ENCODE peak calls at places on chromosomes 13 and 19, in six cellular contexts. One of them, this sample, is unnamed.

GRCh38 chr13:80923907-80924306 is 583.0 kb upstream of the SPRY2 start:
- DNase-seq in endodermal cell: no peak
- DNase-seq in GM12865: no peak
- DNase-seq in Peyer's patch: no peak
- DNase-seq in stomach: no peak
- DNase-seq in fibroblast of pulmonary artery: peak; percentile 42
- DNase-seq in this sample: peak; percentile 27

GRCh38 chr19:56147307-56147706 is 6.2 kb downstream of the ZNF444 start:
- DNase-seq in Peyer's patch: no peak
- DNase-seq in fibroblast of pulmonary artery: no peak
- DNase-seq in stomach: no peak
- DNase-seq in endodermal cell: no peak
- DNase-seq in GM12865: no peak
- DNase-seq in this sample: no peak

GRCh38 chr19:15195987-15196682 is 4.7 kb downstream of the NOTCH3 start:
- DNase-seq in endodermal cell: peak; percentile 98
- DNase-seq in Peyer's patch: peak; percentile 89
- DNase-seq in GM12865: no peak
- DNase-seq in fibroblast of pulmonary artery: no peak
- DNase-seq in stomach: peak; percentile 92
- DNase-seq in this sample: no peak

GRCh38 chr13:80074811-80075210 is 266.1 kb downstream of the SPRY2 start:
- DNase-seq in endodermal cell: no peak
- DNase-seq in GM12865: no peak
- DNase-seq in fibroblast of pulmonary artery: no peak
- DNase-seq in Peyer's patch: no peak
- DNase-seq in stomach: no peak
- DNase-seq in this sample: no peak

GRCh38 chr19:48872884-48873475 is 759 bp downstream of the PPP1R15A start:
- DNase-seq in Peyer's patch: peak; percentile 81
- DNase-seq in fibroblast of pulmonary artery: peak; percentile 97
- DNase-seq in GM12865: peak; percentile 89
- DNase-seq in endodermal cell: peak; percentile 90
- DNase-seq in stomach: peak; percentile 90
- DNase-seq in this sample: peak; percentile 94

GRCh38 chr13:112658807-112659206 is 31.0 kb upstream of the ATP11A start:
- DNase-seq in Peyer's patch: no peak
- DNase-seq in endodermal cell: peak; percentile 56
- DNase-seq in stomach: no peak
- DNase-seq in GM12865: no peak
- DNase-seq in fibroblast of pulmonary artery: no peak
- DNase-seq in this sample: no peak

GRCh38 chr13:76707360-76707759 is 178.8 kb downstream of the KCTD12 start:
- DNase-seq in endodermal cell: no peak
- DNase-seq in Peyer's patch: no peak
- DNase-seq in fibroblast of pulmonary artery: peak; percentile 63
- DNase-seq in stomach: no peak
- DNase-seq in GM12865: no peak
- DNase-seq in this sample: peak; percentile 72

GRCh38 chr13:108917581-108917980 is 288.2 kb downstream of the MYO16 start:
- DNase-seq in stomach: no peak
- DNase-seq in endodermal cell: no peak
- DNase-seq in Peyer's patch: no peak
- DNase-seq in fibroblast of pulmonary artery: peak; percentile 49
- DNase-seq in GM12865: no peak
- DNase-seq in this sample: peak; percentile 82

GRCh38 chr19:35755550-35756371 is 1.1 kb downstream of the HSPB6 start:
- DNase-seq in GM12865: no peak
- DNase-seq in fibroblast of pulmonary artery: peak; percentile 76
- DNase-seq in endodermal cell: peak; percentile 60
- DNase-seq in stomach: peak; percentile 60
- DNase-seq in Peyer's patch: peak; percentile 80
- DNase-seq in this sample: peak; percentile 88

GRCh38 chr19:572891-573825 is 762 bp downstream of the BSG start:
- DNase-seq in endodermal cell: peak; percentile 73
- DNase-seq in GM12865: peak; percentile 50
- DNase-seq in fibroblast of pulmonary artery: peak; percentile 60
- DNase-seq in Peyer's patch: peak; percentile 68
- DNase-seq in stomach: peak; percentile 57
- DNase-seq in this sample: peak; percentile 66

GRCh38 chr13:21297452-21297851 is 121.0 kb downstream of the MRPL57 start:
- DNase-seq in endodermal cell: peak; percentile 46
- DNase-seq in fibroblast of pulmonary artery: peak; percentile 8
- DNase-seq in Peyer's patch: no peak
- DNase-seq in GM12865: no peak
- DNase-seq in stomach: no peak
- DNase-seq in this sample: peak; percentile 11

GRCh38 chr19:917323-918151 is at the start of gene KISS1R:
- DNase-seq in endodermal cell: peak; percentile 93
- DNase-seq in stomach: peak; percentile 44
- DNase-seq in fibroblast of pulmonary artery: no peak
- DNase-seq in Peyer's patch: no peak
- DNase-seq in GM12865: peak; percentile 65
- DNase-seq in this sample: no peak

GRCh38 chr19:16821081-16821480 is 8.1 kb upstream of the SIN3B start:
- DNase-seq in stomach: no peak
- DNase-seq in endodermal cell: no peak
- DNase-seq in Peyer's patch: no peak
- DNase-seq in GM12865: no peak
- DNase-seq in fibroblast of pulmonary artery: no peak
- DNase-seq in this sample: no peak

GRCh38 chr13:106503272-106503671 is 32.2 kb downstream of the EFNB2 start:
- DNase-seq in GM12865: no peak
- DNase-seq in stomach: no peak
- DNase-seq in fibroblast of pulmonary artery: no peak
- DNase-seq in Peyer's patch: no peak
- DNase-seq in endodermal cell: no peak
- DNase-seq in this sample: no peak

GRCh38 chr13:22357132-22357531 is 686.3 kb downstream of the FGF9 start:
- DNase-seq in stomach: no peak
- DNase-seq in Peyer's patch: no peak
- DNase-seq in fibroblast of pulmonary artery: no peak
- DNase-seq in GM12865: no peak
- DNase-seq in endodermal cell: no peak
- DNase-seq in this sample: peak; percentile 16

GRCh38 chr13:36297600-36298338 is at the start of gene CCDC169:
- DNase-seq in endodermal cell: peak; percentile 94
- DNase-seq in fibroblast of pulmonary artery: peak; percentile 58
- DNase-seq in GM12865: peak; percentile 40
- DNase-seq in Peyer's patch: peak; percentile 60
- DNase-seq in stomach: peak; percentile 77
- DNase-seq in this sample: peak; percentile 59

GRCh38 chr13:45007225-45007624 is 17.9 kb downstream of the GPALPP1 start:
- DNase-seq in GM12865: no peak
- DNase-seq in Peyer's patch: no peak
- DNase-seq in endodermal cell: no peak
- DNase-seq in stomach: no peak
- DNase-seq in fibroblast of pulmonary artery: no peak
- DNase-seq in this sample: no peak
- H3K4me3 ChIP-seq in GM12865: no peak overlapping the region
- H3K4me3 ChIP-seq in Peyer's patch: no peak overlapping the region
- H3K4me3 ChIP-seq in endodermal cell: no peak overlapping the region
- H3K4me3 ChIP-seq in stomach: no peak overlapping the region
- H3K4me3 ChIP-seq in fibroblast of pulmonary artery: no peak overlapping the region
- H3K4me3 ChIP-seq in this sample: no peak overlapping the region

GRCh38 chr19:42028304-42029216 is 34.5 kb upstream of the ATP1A3 start:
- DNase-seq in Peyer's patch: no peak
- DNase-seq in GM12865: peak; percentile 10
- DNase-seq in stomach: no peak
- DNase-seq in fibroblast of pulmonary artery: no peak
- DNase-seq in endodermal cell: peak; percentile 98
- DNase-seq in this sample: no peak
- TF ChIP-seq CTCF in Peyer's patch: no peak
- TF ChIP-seq CTCF in GM12865: peak; percentile 64
- TF ChIP-seq CTCF in stomach: no peak
- TF ChIP-seq CTCF in fibroblast of pulmonary artery: peak; percentile 47
- TF ChIP-seq CTCF in endodermal cell: peak; percentile 95
- TF ChIP-seq CTCF in this sample: peak; percentile 59

DNA sequence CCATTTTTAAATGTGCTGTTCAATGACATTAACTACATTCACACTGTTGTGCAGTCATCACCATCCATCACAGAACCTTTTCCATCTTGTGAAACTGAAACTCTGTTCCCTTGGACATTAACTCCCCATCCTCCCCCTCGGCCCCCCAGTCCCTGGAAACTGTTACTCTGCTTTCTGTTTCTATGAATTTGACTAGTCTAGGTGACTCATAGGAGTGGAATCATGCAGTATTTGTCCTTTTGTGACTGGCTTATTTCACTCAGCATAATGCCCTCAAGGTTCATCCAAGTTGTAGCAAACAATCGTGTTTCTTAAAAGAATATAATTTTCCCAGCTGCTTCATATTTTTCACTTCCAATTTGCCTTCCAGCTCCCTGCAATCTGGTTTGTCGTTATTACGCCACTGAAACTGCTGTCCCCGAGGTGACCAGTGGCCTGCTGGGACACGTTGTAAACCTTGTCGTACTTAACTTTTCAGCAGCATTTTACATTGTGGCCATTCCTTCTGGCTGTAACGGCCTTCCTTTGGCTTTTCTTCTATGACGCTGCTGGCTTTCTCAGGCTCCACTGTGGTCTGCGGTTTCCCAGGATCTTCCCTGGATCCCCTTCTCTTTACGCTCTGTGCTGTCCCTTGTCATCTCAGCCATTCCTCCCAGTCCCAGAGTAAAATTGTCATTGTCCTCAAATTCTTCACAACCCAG is 74.0 kb downstream of the DHRS12 start:
- DNase-seq in endodermal cell: no peak
- DNase-seq in Peyer's patch: no peak
- DNase-seq in GM12865: no peak
- DNase-seq in stomach: no peak
- DNase-seq in fibroblast of pulmonary artery: peak; percentile 90
- DNase-seq in this sample: peak; percentile 91
- H3K4me3 ChIP-seq in endodermal cell: no peak overlapping the region
- H3K4me3 ChIP-seq in Peyer's patch: no peak overlapping the region
- H3K4me3 ChIP-seq in GM12865: no peak overlapping the region
- H3K4me3 ChIP-seq in stomach: no peak overlapping the region
- H3K4me3 ChIP-seq in fibroblast of pulmonary artery: peak overlapping the region; percentile 25
- H3K4me3 ChIP-seq in this sample: peak overlapping the region; percentile 13

DNA sequence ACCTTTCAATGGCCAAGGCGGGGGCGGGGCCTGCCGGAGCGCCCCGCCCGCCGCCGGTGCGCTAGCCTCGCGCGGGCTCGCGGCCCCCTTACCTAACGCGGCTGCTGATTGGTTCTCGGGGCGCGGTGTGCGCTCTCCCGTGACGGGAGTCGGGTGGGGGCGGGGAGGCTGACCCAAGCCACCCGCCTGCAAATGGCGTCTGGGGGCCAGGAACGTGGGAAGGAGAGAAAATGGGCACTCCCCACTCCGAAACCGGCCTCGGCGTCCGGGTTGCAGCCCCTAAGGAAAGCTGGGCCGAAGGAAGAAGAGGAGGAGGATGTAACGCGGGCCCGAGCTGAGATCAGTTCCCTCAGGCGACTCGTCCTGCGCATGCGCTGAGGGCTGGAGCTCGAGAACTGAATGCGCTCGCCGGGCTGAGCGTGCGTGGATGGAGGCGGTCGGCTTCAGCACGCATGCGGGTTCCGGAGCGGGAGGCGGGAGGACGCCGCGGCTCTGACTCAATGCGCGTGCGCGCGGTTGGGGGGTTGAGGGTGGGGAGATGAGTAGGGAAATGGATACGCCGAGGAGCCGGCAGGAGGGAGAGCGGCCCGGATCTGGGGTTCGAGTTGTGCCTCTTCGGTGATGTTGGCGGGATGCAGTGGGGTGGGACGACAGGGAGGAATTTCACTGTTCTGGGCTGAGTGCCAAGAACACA is at the start of gene SMG9:
- DNase-seq in GM12865: peak; percentile 98
- DNase-seq in fibroblast of pulmonary artery: peak; percentile 98
- DNase-seq in endodermal cell: peak; percentile 99
- DNase-seq in Peyer's patch: peak; percentile 98
- DNase-seq in stomach: peak; percentile 99
- DNase-seq in this sample: peak; percentile 98
- TF ChIP-seq CTCF in GM12865: no peak
- TF ChIP-seq CTCF in fibroblast of pulmonary artery: no peak
- TF ChIP-seq CTCF in endodermal cell: no peak
- TF ChIP-seq CTCF in Peyer's patch: no peak
- TF ChIP-seq CTCF in stomach: no peak
- TF ChIP-seq CTCF in this sample: no peak

DNA sequence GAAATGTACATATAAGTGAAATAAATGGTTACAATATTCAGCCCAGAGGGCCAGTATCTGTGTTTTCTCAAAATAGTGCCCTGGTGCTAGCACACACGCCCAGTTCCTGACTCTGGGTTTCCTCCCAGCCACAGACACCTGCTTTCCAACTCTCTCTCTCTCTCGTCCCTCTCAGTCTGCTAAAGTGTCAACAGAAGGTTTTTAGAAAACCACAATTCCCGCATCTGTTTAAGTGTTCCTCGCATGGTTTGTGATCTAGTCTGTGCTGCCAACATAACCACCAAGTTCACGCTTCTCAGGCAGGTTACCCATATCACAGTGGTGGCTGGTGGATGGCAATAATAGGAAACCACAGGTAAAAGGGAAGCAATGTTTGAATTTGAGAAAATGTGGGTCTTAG is 17.8 kb upstream of the UPF3A start:
- DNase-seq in fibroblast of pulmonary artery: no peak
- DNase-seq in GM12865: peak; percentile 55
- DNase-seq in Peyer's patch: no peak
- DNase-seq in endodermal cell: no peak
- DNase-seq in stomach: no peak
- DNase-seq in this sample: no peak
- H3K4me3 ChIP-seq in fibroblast of pulmonary artery: no peak overlapping the region
- H3K4me3 ChIP-seq in GM12865: no peak overlapping the region
- H3K4me3 ChIP-seq in Peyer's patch: no peak overlapping the region
- H3K4me3 ChIP-seq in endodermal cell: no peak overlapping the region
- H3K4me3 ChIP-seq in stomach: no peak overlapping the region
- H3K4me3 ChIP-seq in this sample: no peak overlapping the region

DNA sequence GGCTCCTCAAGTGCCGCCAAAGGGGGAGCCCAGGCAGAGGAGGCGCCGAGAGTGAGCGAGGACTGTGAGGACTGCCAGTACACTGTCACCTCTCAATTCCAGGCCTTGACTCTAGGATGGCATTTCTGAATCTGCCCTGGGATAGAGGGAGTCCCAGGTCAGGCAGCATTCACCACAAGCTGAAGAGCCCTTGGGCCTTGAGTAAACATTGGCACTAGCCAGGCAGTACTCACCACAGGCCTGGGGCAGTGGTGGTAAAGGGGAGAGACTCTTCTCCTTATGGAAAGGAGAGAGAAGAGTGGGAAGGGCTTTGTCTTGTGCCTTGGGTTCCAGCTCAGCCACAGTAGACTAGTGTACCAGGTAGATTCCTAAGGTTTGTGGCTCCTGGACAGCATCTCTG is 39.7 kb upstream of the HTR2A start:
- DNase-seq in stomach: no peak
- DNase-seq in GM12865: no peak
- DNase-seq in endodermal cell: no peak
- DNase-seq in Peyer's patch: no peak
- DNase-seq in fibroblast of pulmonary artery: no peak
- DNase-seq in this sample: no peak
- TF ChIP-seq CTCF in stomach: no peak
- TF ChIP-seq CTCF in GM12865: no peak
- TF ChIP-seq CTCF in endodermal cell: no peak
- TF ChIP-seq CTCF in Peyer's patch: no peak
- TF ChIP-seq CTCF in fibroblast of pulmonary artery: no peak
- TF ChIP-seq CTCF in this sample: no peak

DNA sequence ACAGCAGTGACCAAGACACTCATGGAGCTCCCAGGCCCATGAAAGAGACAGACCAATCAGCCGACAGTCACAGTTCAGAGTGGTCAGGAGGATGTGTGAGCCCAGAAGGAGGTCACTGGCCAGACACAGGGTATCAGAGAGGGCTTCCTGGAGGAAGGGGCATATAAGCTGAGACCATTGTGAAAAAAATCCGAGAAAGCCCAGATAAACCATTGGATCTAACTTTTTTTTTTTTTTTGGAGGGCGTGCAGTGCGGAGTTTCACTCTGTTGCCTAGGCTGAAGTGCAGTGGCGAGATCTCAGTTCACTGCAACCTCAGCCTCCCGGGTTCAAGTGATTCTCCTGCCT is 4.2 kb downstream of the ITPKC start:
- DNase-seq in Peyer's patch: no peak
- DNase-seq in endodermal cell: no peak
- DNase-seq in GM12865: no peak
- DNase-seq in fibroblast of pulmonary artery: no peak
- DNase-seq in stomach: no peak
- DNase-seq in this sample: peak; percentile 13
- H3K4me3 ChIP-seq in Peyer's patch: peak overlapping the region; percentile 69
- H3K4me3 ChIP-seq in endodermal cell: no peak overlapping the region
- H3K4me3 ChIP-seq in GM12865: no peak overlapping the region
- H3K4me3 ChIP-seq in fibroblast of pulmonary artery: peak overlapping the region; percentile 95
- H3K4me3 ChIP-seq in stomach: peak overlapping the region; percentile 75
- H3K4me3 ChIP-seq in this sample: peak overlapping the region; percentile 91